ENCODE peak calls at places on chromosomes 2 and 18, in four cellular contexts. F is stimulated activated CD8-positive, alpha-beta memory T cell treated with anti-CD3 and anti-CD28 coated beads, Interleukin-12 subunit alpha, Interleukin-12 subunit beta, amount 100 ng/mL, for 4 hours; R is mesendoderm; M is activated CD8-positive, alpha-beta memory T cell treated with anti-CD3 and anti-CD28 coated beads, Interleukin-2, amount 10 ng/mL, durations not matched to agents 7 days and 5 days. U is an unnamed sample.

GRCh38 chr2:7492719-7493118 is 575.5 kb downstream of the RNF144A start:
- DNase-seq in R (no peak), F (no peak), M (no peak), U (no peak)

GRCh38 chr18:45324489-45325111 is 290.7 kb upstream of the SLC14A2 start:
- DNase-seq in F (no peak), R (peak), M (no peak), U (no peak)

GRCh38 chr2:10951558-10952414 is 40.1 kb downstream of the KCNF1 start:
- DNase-seq in R (no peak), M (no peak), F (no peak), U (no peak)

GRCh38 chr2:54422072-54422581 is 34.0 kb upstream of the SPTBN1 start:
- DNase-seq in R (no peak), M (peak), F (no peak), U (peak)

GRCh38 chr18:10860937-10861336 is 288.4 kb downstream of the PIEZO2 start:
- DNase-seq in R (no peak), M (no peak), F (no peak), U (no peak)

GRCh38 chr18:55326134-55326533 is 261.9 kb downstream of the TCF4 start:
- DNase-seq in F (no peak), M (no peak), R (no peak), U (no peak)

GRCh38 chr2:202871161-202872141 is at the start of gene ICA1L:
- DNase-seq in M (peak), R (peak), F (peak), U (peak)

GRCh38 chr2:96549967-96550786 is 13.6 kb downstream of the ARID5A start:
- DNase-seq in F (no peak), R (peak), M (no peak), U (no peak)

GRCh38 chr2:208033701-208034502 is 8.6 kb upstream of the PLEKHM3 start:
- DNase-seq in R (peak), M (peak), F (no peak), U (no peak)

U was measured in CD8-positive, alpha-beta T cell.